ENCODE peak calls at places on chromosomes 7 and 10, in seven cellular contexts. X, T, U, M, B, N and W are unnamed samples.

GRCh38 chr10:35470535-35470934 is 134.2 kb downstream of the CCNY start:
- DNase-seq in X (no peak), T (no peak), U (no peak), M (no peak), B (no peak), N (no peak), W (peak; percentile 49)

GRCh38 chr10:48608279-48608681 is 3.4 kb upstream of the ARHGAP22 start:
- DNase-seq in X (peak; percentile 34), T (peak; percentile 80), U (peak; percentile 36), M (peak; percentile 13), B (no peak), N (peak; percentile 75), W (no peak)

GRCh38 chr7:95509199-95509598 is 23.5 kb downstream of the ASB4 start:
- DNase-seq in X (no peak), T (no peak), U (peak; percentile 82), M (peak; percentile 22), B (no peak), N (no peak), W (peak; percentile 2)

GRCh38 chr7:15747187-15748111 is 61.0 kb upstream of the MEOX2 start:
- DNase-seq in X (no peak), T (no peak), U (no peak), M (no peak), B (no peak), N (no peak), W (no peak)

GRCh38 chr7:55490099-55490498 is 82.2 kb downstream of the VOPP1 start:
- DNase-seq in X (no peak), T (no peak), U (no peak), M (no peak), B (no peak), N (no peak), W (no peak)

GRCh38 chr10:21528452-21529235 is 3.2 kb upstream of the SKIDA1 start:
- DNase-seq in X (no peak), T (no peak), U (no peak), M (no peak), B (no peak), N (no peak), W (no peak)

GRCh38 chr10:92204238-92204637 is 86.6 kb downstream of the CPEB3 start:
- DNase-seq in X (no peak), T (no peak), U (no peak), M (no peak), B (no peak), N (no peak), W (no peak)

GRCh38 chr10:119670717-119671116 is 19.5 kb downstream of the BAG3 start:
- DNase-seq in X (no peak), T (no peak), U (no peak), M (no peak), B (no peak), N (no peak), W (no peak)

GRCh38 chr10:24153537-24153936 is 55.4 kb upstream of the KIAA1217 start:
- DNase-seq in X (no peak), T (no peak), U (no peak), M (no peak), B (no peak), N (no peak), W (no peak)

GRCh38 chr10:50510517-50511473 is 113.0 kb downstream of the SGMS1 start:
- DNase-seq in X (no peak), T (no peak), U (peak; percentile 65), M (no peak), B (no peak), N (no peak), W (no peak)

GRCh38 chr7:92794386-92794785 is 42.0 kb downstream of the CDK6 start:
- DNase-seq in X (no peak), T (no peak), U (no peak), M (no peak), B (no peak), N (no peak), W (no peak)

GRCh38 chr10:14801693-14802092 is 27.0 kb upstream of the FAM107B start:
- DNase-seq in X (no peak), T (no peak), U (no peak), M (no peak), B (no peak), N (no peak), W (no peak)